ENCODE peak calls at places on chromosomes 6 and 20, in five cellular contexts. Y is mucosa of descending colon, O is HepG2, Q is cardiac muscle cell, G is upper lobe of right lung. E is an unnamed sample.

GRCh38 chr6:121222656-121223055 is 111.6 kb downstream of the TBC1D32 start:
- DNase-seq in Y (no peak), O (no peak), Q (no peak), G (no peak), E (no peak)

GRCh38 chr6:52576054-52576391 is 837 bp downstream of the TRAM2 start:
- DNase-seq in Y (no peak), O (no peak), Q (no peak), G (no peak), E (no peak)

GRCh38 chr6:147618927-147619326 is 110.4 kb downstream of the SAMD5 start:
- DNase-seq in Y (no peak), O (no peak), Q (no peak), G (no peak), E (no peak)

GRCh38 chr6:153131037-153131981 is at the start of gene RGS17:
- DNase-seq in Y (peak), O (no peak), Q (peak), G (peak), E (peak)

GRCh38 chr6:63571382-63571882 is 848 bp upstream of the LOC128125822 start:
- DNase-seq in Y (no peak), O (no peak), Q (no peak), G (no peak), E (no peak)

GRCh38 chr20:57071283-57071701 is 195.1 kb downstream of the BMP7 start:
- DNase-seq in Y (no peak), O (no peak), Q (peak), G (peak), E (peak)

GRCh38 chr6:79604583-79605037 is 26.5 kb upstream of the SH3BGRL2 start:
- DNase-seq in Y (no peak), O (peak), Q (no peak), G (no peak), E (peak)

GRCh38 chr6:149032599-149033405 is 284.7 kb upstream of the TAB2 start:
- DNase-seq in Y (no peak), O (peak), Q (no peak), G (no peak), E (no peak)

GRCh38 chr6:5746392-5747140 is 260.2 kb downstream of the NRN1 start:
- DNase-seq in Y (no peak), O (no peak), Q (no peak), G (no peak), E (no peak)

GRCh38 chr6:170006524-170007467 is 255.4 kb downstream of the ERMARD start:
- DNase-seq in Y (no peak), O (no peak), Q (no peak), G (peak), E (no peak)

GRCh38 chr6:119205911-119206617 is 127.6 kb upstream of the FAM184A start:
- DNase-seq in Y (no peak), O (no peak), Q (no peak), G (no peak), E (no peak)

GRCh38 chr20:37235065-37235464 is 26.5 kb downstream of the GHRH start:
- DNase-seq in Y (no peak), O (no peak), Q (no peak), G (no peak), E (no peak)

GRCh38 chr6:2450546-2450945 is 205.1 kb upstream of the GMDS start:
- DNase-seq in Y (peak), O (no peak), Q (peak), G (no peak), E (no peak)

GRCh38 chr6:146481527-146481926 is 62.1 kb upstream of the RAB32 start:
- DNase-seq in Y (no peak), O (no peak), Q (no peak), G (no peak), E (no peak)

GRCh38 chr6:90162648-90163409 is 133.8 kb downstream of the BACH2 start:
- DNase-seq in Y (no peak), O (no peak), Q (no peak), G (no peak), E (no peak)

DNA sequence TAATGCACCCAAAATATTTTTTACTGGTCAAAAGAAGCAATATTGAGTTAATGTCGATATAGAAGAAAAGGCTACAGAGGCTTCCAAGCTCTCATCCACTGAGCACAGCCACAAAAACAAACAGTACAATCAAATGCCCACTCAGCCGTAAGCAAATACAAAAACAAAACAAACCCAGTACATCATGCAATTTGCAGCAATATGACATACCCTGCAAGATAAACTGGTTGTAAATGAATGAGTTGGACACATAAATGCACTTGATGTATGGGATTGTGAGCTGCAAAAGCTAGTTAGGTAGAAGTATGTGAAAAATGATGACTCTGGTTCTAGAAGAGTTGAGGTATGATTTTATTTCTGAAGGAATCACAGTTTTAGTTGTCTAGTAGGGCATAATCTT is 83.9 kb downstream of the SESN1 start:
- DNase-seq in Y (no peak), O (peak), Q (no peak), G (no peak), E (peak)
- H3K4me3 ChIP-seq in Y (no peak), O (no peak), Q (no peak), G (no peak), E (no peak)

GRCh38 chr6:107629545-107630147 is 139.7 kb downstream of the SOBP start:
- DNase-seq in Y (no peak), O (no peak), Q (no peak), G (no peak), E (no peak)
- H3K4me3 ChIP-seq in Y (no peak), O (no peak), Q (no peak), G (no peak), E (no peak)

DNA sequence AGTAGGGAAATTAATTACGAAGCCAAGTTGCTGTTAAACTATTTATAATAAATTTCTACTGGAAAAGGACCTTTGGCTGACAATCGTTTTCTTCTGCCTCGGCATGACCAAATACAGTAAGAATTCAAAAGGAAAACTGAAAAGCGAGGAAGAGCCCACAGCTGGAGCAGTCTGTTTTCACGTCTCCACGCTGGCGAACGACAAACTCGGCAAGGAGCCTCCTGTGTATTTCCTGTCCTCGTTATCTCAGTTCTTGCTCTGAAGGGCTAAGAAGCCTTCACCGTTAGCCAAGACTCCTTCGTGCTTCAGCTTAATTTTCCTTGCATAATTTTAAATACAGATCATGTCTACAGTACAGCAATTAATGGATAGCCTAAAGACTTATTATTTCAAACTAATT is 214.3 kb upstream of the PLCB4 start:
- DNase-seq in Y (no peak), O (no peak), Q (peak), G (peak), E (no peak)
- H3K4me3 ChIP-seq in Y (no peak), O (no peak), Q (no peak), G (peak), E (no peak)

GRCh38 chr6:69895396-69895795 is 29.0 kb downstream of the COL19A1 start:
- DNase-seq in Y (no peak), O (no peak), Q (no peak), G (no peak), E (no peak)

GRCh38 chr6:69901361-69901760 is 35.0 kb downstream of the COL19A1 start:
- DNase-seq in Y (no peak), O (no peak), Q (no peak), G (no peak), E (no peak)
- H3K4me3 ChIP-seq in Y (no peak), O (no peak), Q (no peak), G (no peak), E (no peak)

DNA sequence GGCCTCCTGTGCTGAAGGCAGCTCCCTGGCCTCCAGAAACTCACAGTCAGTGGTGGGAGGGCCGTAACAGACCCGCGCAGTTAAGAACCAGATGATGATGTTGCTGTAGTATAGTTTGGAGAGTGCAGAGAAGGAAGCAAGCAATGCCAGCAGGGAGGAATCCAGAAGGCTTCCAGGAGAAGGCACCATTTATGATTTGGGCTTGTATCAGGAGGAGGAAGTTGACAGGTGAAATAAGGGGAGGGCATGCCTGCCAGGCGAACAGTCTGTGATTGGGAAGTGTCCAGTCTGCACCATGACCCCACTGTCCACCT is 13.3 kb upstream of the BAK1 start:
- DNase-seq in Y (no peak), O (no peak), Q (no peak), G (no peak), E (no peak)
- H3K4me3 ChIP-seq in Y (no peak), O (no peak), Q (no peak), G (peak), E (no peak)

GRCh38 chr6:39791311-39791710 is 865 bp upstream of the DAAM2 start:
- DNase-seq in Y (no peak), O (peak), Q (no peak), G (no peak), E (no peak)

GRCh38 chr6:39792501-39793450 is 600 bp downstream of the DAAM2 start:
- DNase-seq in Y (no peak), O (no peak), Q (no peak), G (no peak), E (no peak)

GRCh38 chr6:39793528-39793927 is 1.4 kb downstream of the DAAM2 start:
- DNase-seq in Y (no peak), O (no peak), Q (no peak), G (no peak), E (no peak)

GRCh38 chr6:39791850-39792500 is at the start of gene DAAM2:
- DNase-seq in Y (no peak), O (no peak), Q (peak), G (peak), E (no peak)

DNA sequence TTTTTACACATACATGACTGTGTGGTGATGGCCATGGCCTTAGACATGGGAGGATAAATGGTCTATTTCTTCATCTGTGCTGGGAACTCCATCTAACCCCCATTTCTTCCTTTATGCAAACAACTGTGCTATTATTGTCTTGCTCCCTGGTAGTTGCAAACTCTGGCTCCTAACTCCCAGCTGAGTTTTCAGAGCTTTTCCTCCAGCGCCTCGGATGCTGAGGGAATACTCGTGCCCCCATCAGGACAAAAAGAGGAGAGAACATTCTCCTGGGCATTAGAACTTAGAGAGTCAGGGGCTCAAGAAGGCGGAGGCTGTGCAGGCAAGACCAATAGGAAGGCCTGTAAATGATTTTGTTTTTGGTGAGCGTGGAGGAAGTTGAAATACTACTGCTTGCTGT is 2.1 kb downstream of the DAAM2 start:
- DNase-seq in Y (no peak), O (no peak), Q (no peak), G (no peak), E (no peak)
- H3K4me3 ChIP-seq in Y (no peak), O (no peak), Q (no peak), G (no peak), E (no peak)

E was measured in Caco-2.